ENCODE peak calls at places on chromosome 11, in seven cellular contexts. One of them, this sample, is unnamed.

GRCh38 chr11:73795925-73796632 is 8.4 kb downstream of the MRPL48 start:
- DNase-seq in body of pancreas: peak
- DNase-seq in stomach: peak
- DNase-seq in GM12878: no peak
- DNase-seq in testis: no peak
- DNase-seq in A549: peak
- DNase-seq in GM12892: no peak
- DNase-seq in this sample: no peak

GRCh38 chr11:7457211-7457610 is 28.1 kb upstream of the OLFML1 start:
- DNase-seq in body of pancreas: no peak
- DNase-seq in testis: no peak
- DNase-seq in GM12878: no peak
- DNase-seq in stomach: no peak
- DNase-seq in A549: no peak
- DNase-seq in GM12892: no peak
- DNase-seq in this sample: no peak

GRCh38 chr11:73334244-73335203 is 26.4 kb downstream of the ARHGEF17 start:
- DNase-seq in body of pancreas: peak
- DNase-seq in stomach: peak
- DNase-seq in GM12892: no peak
- DNase-seq in GM12878: no peak
- DNase-seq in testis: peak
- DNase-seq in A549: peak
- DNase-seq in this sample: peak

GRCh38 chr11:1559103-1559951 is 12.7 kb downstream of the DUSP8 start:
- DNase-seq in GM12892: no peak
- DNase-seq in body of pancreas: peak
- DNase-seq in GM12878: no peak
- DNase-seq in A549: peak
- DNase-seq in testis: peak
- DNase-seq in stomach: peak
- DNase-seq in this sample: peak

GRCh38 chr11:96098511-96099241 is 174.8 kb upstream of the MTMR2 start:
- DNase-seq in stomach: no peak
- DNase-seq in A549: no peak
- DNase-seq in GM12878: no peak
- DNase-seq in testis: no peak
- DNase-seq in GM12892: no peak
- DNase-seq in body of pancreas: peak
- DNase-seq in this sample: no peak

GRCh38 chr11:19226378-19227195 is 14.2 kb downstream of the E2F8 start:
- DNase-seq in testis: no peak
- DNase-seq in A549: no peak
- DNase-seq in GM12878: no peak
- DNase-seq in body of pancreas: no peak
- DNase-seq in GM12892: no peak
- DNase-seq in stomach: no peak
- DNase-seq in this sample: no peak

GRCh38 chr11:12090061-12090572 is 20.3 kb upstream of the MICAL2 start:
- DNase-seq in testis: no peak
- DNase-seq in GM12892: no peak
- DNase-seq in body of pancreas: no peak
- DNase-seq in GM12878: no peak
- DNase-seq in stomach: no peak
- DNase-seq in A549: no peak
- DNase-seq in this sample: no peak

GRCh38 chr11:118911113-118911879 is 14.4 kb downstream of the BCL9L start:
- DNase-seq in A549: peak
- DNase-seq in body of pancreas: peak
- DNase-seq in testis: no peak
- DNase-seq in GM12892: no peak
- DNase-seq in GM12878: no peak
- DNase-seq in stomach: no peak
- DNase-seq in this sample: peak

DNA sequence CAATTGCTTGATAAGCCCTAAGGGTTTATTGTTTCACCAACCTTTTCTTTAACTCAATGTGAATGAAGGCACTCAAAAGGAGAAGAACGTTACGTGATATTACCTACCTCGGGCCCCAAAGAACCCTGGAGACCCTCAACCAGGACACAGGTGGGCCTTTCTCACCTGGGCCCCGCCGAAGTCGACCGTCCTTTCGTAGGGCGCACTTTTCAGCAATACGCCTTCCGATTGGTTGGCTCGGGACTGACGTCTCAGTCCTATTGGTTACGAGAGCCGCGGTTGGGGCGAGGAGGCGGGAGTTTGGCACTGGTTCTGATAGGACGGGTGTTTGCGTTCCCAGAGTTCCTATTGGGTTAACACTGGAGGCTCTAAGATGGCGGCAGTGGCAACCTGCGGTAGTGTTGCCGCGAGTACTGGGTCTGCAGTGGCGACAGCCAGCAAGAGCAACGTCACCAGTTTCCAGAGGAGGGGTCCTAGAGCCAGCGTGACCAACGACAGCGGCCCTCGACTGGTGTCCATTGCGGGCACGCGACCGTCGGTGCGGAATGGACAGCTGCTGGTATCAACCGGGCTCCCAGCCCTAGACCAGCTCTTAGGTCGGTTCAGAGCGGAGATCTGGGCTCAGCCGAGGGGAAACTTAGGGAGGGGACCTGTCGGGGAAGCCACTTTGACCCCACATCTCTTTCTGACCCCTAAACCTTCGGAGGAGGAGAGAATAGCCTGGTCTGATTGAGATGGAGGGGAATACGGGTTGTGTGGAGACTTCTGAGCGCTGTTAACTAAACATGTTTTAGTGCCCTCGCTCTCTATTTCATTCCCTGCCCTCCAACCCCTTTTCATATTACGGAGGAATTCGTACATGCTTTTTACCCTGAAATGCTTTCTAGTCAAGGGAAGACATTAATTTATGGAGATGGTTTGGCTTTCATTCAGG is at the start of the genes ELP4 and IMMP1L:
- DNase-seq in GM12878: peak
- DNase-seq in testis: peak
- DNase-seq in body of pancreas: peak
- DNase-seq in A549: peak
- DNase-seq in stomach: peak
- DNase-seq in GM12892: peak
- DNase-seq in this sample: peak
- TF ChIP-seq POLR2A in GM12878: peak
- TF ChIP-seq POLR2A in testis: peak
- TF ChIP-seq POLR2A in body of pancreas: peak
- TF ChIP-seq POLR2A in A549: peak
- TF ChIP-seq POLR2A in stomach: no peak
- TF ChIP-seq POLR2A in GM12892: peak
- TF ChIP-seq POLR2A in this sample: no peak

DNA sequence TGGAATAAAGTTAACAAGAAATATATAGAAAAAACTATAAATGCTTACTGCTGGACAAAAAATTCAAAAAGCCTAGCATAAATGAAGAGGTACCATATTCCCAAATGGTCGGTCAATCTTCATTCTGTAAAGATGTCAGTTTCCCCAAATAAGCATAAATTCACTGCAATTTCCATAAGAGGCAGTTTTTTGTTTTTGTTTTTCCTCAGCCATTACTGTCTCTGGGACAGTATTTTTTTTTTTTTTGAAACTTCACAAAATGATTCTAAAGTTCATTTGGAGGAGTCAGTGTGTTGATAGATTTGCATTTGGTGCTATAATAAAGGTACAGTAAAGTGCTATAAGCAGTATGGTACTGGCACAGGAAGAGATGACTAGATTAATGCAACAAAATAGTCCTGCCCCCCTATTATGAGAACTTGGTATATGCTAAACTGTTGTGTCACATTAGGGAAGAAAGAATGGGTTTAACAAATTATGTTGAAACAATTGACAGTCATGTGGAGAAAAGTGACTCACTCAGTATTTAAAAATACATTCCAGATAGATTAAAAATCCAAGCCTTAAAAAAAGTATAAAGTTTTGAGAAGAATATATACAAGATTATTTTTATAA is 2.5 kb upstream of the FTH1 start:
- DNase-seq in body of pancreas: no peak
- DNase-seq in testis: no peak
- DNase-seq in GM12878: no peak
- DNase-seq in GM12892: no peak
- DNase-seq in A549: peak
- DNase-seq in stomach: no peak
- DNase-seq in this sample: no peak
- TF ChIP-seq POLR2A in body of pancreas: no peak
- TF ChIP-seq POLR2A in testis: no peak
- TF ChIP-seq POLR2A in GM12878: no peak
- TF ChIP-seq POLR2A in GM12892: no peak
- TF ChIP-seq POLR2A in A549: no peak
- TF ChIP-seq POLR2A in stomach: no peak
- TF ChIP-seq POLR2A in this sample: no peak

GRCh38 chr11:68052137-68052873 is 13.5 kb downstream of the TCIRG1 start:
- DNase-seq in A549: no peak
- DNase-seq in body of pancreas: no peak
- DNase-seq in GM12878: no peak
- DNase-seq in GM12892: no peak
- DNase-seq in stomach: no peak
- DNase-seq in testis: no peak
- DNase-seq in this sample: no peak

GRCh38 chr11:68053117-68053516 is 14.3 kb downstream of the TCIRG1 start:
- DNase-seq in testis: no peak
- DNase-seq in A549: no peak
- DNase-seq in stomach: no peak
- DNase-seq in body of pancreas: peak
- DNase-seq in GM12892: no peak
- DNase-seq in GM12878: no peak
- DNase-seq in this sample: no peak

GRCh38 chr11:68049509-68050370 is 10.9 kb downstream of the TCIRG1 start:
- DNase-seq in GM12892: no peak
- DNase-seq in testis: no peak
- DNase-seq in body of pancreas: peak
- DNase-seq in A549: no peak
- DNase-seq in GM12878: no peak
- DNase-seq in stomach: no peak
- DNase-seq in this sample: no peak

GRCh38 chr11:68050371-68050841 is 11.6 kb downstream of the TCIRG1 start:
- DNase-seq in body of pancreas: no peak
- DNase-seq in GM12892: no peak
- DNase-seq in stomach: no peak
- DNase-seq in GM12878: no peak
- DNase-seq in testis: no peak
- DNase-seq in A549: no peak
- DNase-seq in this sample: peak

DNA sequence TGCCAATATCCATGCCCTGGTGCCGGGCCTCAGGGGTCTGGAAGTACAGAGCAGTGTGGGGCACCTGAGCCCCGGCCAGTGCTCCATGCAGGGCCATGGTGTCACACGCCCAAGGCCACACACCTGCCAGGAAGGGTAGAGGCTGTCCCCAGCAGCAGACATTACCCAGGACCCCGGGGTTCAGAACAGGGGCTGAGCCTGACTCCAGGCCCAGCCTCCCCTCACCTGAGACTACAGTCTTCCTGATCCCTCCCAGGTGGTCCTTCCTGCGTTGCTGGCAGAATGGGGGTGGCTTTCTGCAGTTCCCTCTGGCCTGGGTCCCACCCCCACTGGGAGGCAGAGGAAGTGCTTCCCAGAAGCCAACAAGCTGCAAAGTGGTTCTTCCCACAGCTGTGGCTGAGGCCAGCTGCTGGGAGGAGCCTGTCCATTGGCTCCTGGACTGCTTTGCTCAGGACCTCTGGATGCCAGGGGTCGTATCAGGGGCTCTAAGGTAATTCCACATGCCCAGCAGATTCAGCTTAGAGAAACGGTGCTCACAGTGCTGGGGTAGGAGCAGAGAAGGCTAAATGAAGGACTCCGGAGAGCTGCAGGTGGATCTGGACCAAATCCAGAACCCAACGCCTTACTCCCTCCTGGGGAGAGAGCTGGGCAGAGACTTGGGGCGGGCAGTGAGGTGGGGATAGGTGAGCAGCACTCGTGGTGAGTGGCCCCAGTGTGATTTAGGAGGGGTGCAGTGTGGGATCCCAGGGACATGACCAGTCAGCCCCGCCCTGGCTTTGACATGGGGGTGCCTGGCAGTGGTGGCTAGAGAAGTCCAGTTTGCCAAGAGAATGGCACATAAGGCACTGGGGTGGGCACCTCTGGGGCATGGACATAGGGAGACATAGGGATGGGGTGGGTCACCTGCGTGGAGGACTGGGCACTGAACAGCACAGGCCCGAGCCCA is 12.6 kb downstream of the TCIRG1 start:
- DNase-seq in body of pancreas: peak
- DNase-seq in GM12878: no peak
- DNase-seq in testis: no peak
- DNase-seq in GM12892: no peak
- DNase-seq in A549: no peak
- DNase-seq in stomach: no peak
- DNase-seq in this sample: peak
- TF ChIP-seq POLR2A in body of pancreas: no peak
- TF ChIP-seq POLR2A in GM12878: peak
- TF ChIP-seq POLR2A in testis: no peak
- TF ChIP-seq POLR2A in GM12892: no peak
- TF ChIP-seq POLR2A in A549: no peak
- TF ChIP-seq POLR2A in stomach: no peak
- TF ChIP-seq POLR2A in this sample: no peak

GRCh38 chr11:68038718-68039525 is at the start of gene TCIRG1:
- DNase-seq in stomach: peak
- DNase-seq in testis: peak
- DNase-seq in GM12878: peak
- DNase-seq in GM12892: peak
- DNase-seq in body of pancreas: peak
- DNase-seq in A549: peak
- DNase-seq in this sample: peak

GRCh38 chr11:68040957-68041591 is 2.2 kb downstream of the TCIRG1 start:
- DNase-seq in testis: no peak
- DNase-seq in body of pancreas: peak
- DNase-seq in GM12878: no peak
- DNase-seq in GM12892: no peak
- DNase-seq in A549: no peak
- DNase-seq in stomach: no peak
- DNase-seq in this sample: peak

GRCh38 chr11:68040121-68040956 is 1.5 kb downstream of the TCIRG1 start:
- DNase-seq in GM12878: peak
- DNase-seq in testis: peak
- DNase-seq in A549: peak
- DNase-seq in GM12892: peak
- DNase-seq in stomach: peak
- DNase-seq in body of pancreas: peak
- DNase-seq in this sample: peak

GRCh38 chr11:68038226-68038717 is 553 bp upstream of the TCIRG1 start:
- DNase-seq in GM12878: no peak
- DNase-seq in stomach: no peak
- DNase-seq in testis: no peak
- DNase-seq in GM12892: no peak
- DNase-seq in A549: no peak
- DNase-seq in body of pancreas: peak
- DNase-seq in this sample: no peak

DNA sequence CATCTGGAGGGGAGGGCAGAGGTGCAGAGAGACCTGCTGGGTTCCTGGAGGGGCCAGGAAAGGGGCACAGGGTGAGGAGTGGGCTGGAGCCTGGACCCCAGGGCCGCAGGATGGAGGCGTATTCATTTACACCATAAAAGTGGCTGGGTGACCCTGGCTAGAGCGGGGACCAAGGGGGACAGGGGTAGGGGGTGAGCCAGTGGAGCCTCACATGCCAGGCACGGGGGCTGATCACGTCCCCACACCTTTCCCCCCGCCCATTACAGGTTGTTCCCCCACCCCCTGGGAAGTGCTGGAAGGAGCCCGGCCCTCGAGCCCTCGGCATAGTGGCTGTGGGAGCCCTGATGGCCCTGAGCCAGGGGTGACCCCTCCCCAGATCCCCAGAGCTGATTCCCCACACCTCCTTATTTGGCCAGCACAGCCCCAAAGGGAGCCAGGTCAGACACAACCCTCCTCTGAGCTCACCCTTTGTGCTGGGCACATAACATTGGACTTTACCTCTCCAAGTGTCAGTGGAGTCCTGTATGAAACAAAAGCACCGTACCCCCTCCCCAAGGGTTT is 781 bp downstream of the TCIRG1 start:
- DNase-seq in stomach: no peak
- DNase-seq in GM12892: no peak
- DNase-seq in GM12878: no peak
- DNase-seq in A549: no peak
- DNase-seq in body of pancreas: peak
- DNase-seq in testis: no peak
- DNase-seq in this sample: peak
- TF ChIP-seq POLR2A in stomach: no peak
- TF ChIP-seq POLR2A in GM12892: no peak
- TF ChIP-seq POLR2A in GM12878: no peak
- TF ChIP-seq POLR2A in A549: no peak
- TF ChIP-seq POLR2A in body of pancreas: no peak
- TF ChIP-seq POLR2A in testis: no peak
- TF ChIP-seq POLR2A in this sample: no peak

This sample was measured in sigmoid colon.